ENCODE peak calls at places on chromosome 16, in six cellular contexts. A is GM12878, J is GM12891, P is K562, N is HepG2, L is H1. F is an unnamed sample.

GRCh38 chr16:69179255-69180010 is 7.5 kb upstream of the SNTB2 start:
- DNase-seq in A (no peak), J (no peak), P (no peak), N (peak), L (no peak), F (no peak)

GRCh38 chr16:29674188-29674587 is 4.8 kb upstream of the QPRT start:
- DNase-seq in A (no peak), J (no peak), P (no peak), N (no peak), L (no peak), F (no peak)

GRCh38 chr16:4142268-4142667 is 26.0 kb upstream of the ADCY9 start:
- DNase-seq in A (peak), J (peak), P (no peak), N (no peak), L (no peak), F (peak)

GRCh38 chr16:49596699-49597291 is 223.2 kb downstream of the C16orf78 start:
- DNase-seq in A (no peak), J (no peak), P (no peak), N (no peak), L (no peak), F (no peak)

GRCh38 chr16:29231231-29231630 is 175.3 kb downstream of the NPIPB11 start:
- DNase-seq in A (no peak), J (no peak), P (no peak), N (no peak), L (no peak), F (no peak)

GRCh38 chr16:80700558-80700957 is 103.8 kb downstream of the CDYL2 start:
- DNase-seq in A (no peak), J (no peak), P (no peak), N (no peak), L (no peak), F (no peak)

GRCh38 chr16:3949287-3949686 is 68.8 kb upstream of the CREBBP start:
- DNase-seq in A (no peak), J (no peak), P (no peak), N (no peak), L (no peak), F (no peak)

GRCh38 chr16:75322706-75323105 is 71.3 kb upstream of the BCAR1 start:
- DNase-seq in A (no peak), J (no peak), P (no peak), N (no peak), L (no peak), F (no peak)

GRCh38 chr16:20866161-20866772 is 33.9 kb downstream of the DCUN1D3 start:
- DNase-seq in A (no peak), J (no peak), P (peak), N (peak), L (no peak), F (no peak)

GRCh38 chr16:77113835-77114234 is 77.2 kb upstream of the MON1B start:
- DNase-seq in A (no peak), J (no peak), P (no peak), N (no peak), L (no peak), F (no peak)

GRCh38 chr16:1918312-1918889 is at the start of gene HS3ST6:
- DNase-seq in A (no peak), J (no peak), P (peak), N (no peak), L (no peak), F (no peak)

GRCh38 chr16:11563493-11564040 is 23.2 kb downstream of the LITAF start:
- DNase-seq in A (no peak), J (no peak), P (no peak), N (peak), L (no peak), F (no peak)

GRCh38 chr16:25270577-25270976 is 12.9 kb upstream of the ZKSCAN2 start:
- DNase-seq in A (no peak), J (no peak), P (no peak), N (no peak), L (no peak), F (no peak)

GRCh38 chr16:57308041-57308440 is 23.6 kb upstream of the PLLP start:
- DNase-seq in A (no peak), J (no peak), P (no peak), N (no peak), L (no peak), F (no peak)

GRCh38 chr16:12646490-12647274 is 157.0 kb downstream of the CPPED1 start:
- DNase-seq in A (peak), J (no peak), P (no peak), N (peak), L (no peak), F (no peak)

GRCh38 chr16:28839899-28840298 is 6.2 kb downstream of the TUFM start:
- DNase-seq in A (no peak), J (no peak), P (no peak), N (no peak), L (no peak), F (no peak)

GRCh38 chr16:48317614-48318013 is 67.6 kb downstream of the SIAH1 start:
- DNase-seq in A (no peak), J (no peak), P (peak), N (no peak), L (no peak), F (no peak)

GRCh38 chr16:84712801-84713775 is 13.3 kb downstream of the USP10 start:
- DNase-seq in A (no peak), J (no peak), P (no peak), N (peak), L (no peak), F (no peak)
- TF ChIP-seq POLR2A in A (no peak), J (no peak), P (no peak), N (no peak), L (no peak), F (no peak)

GRCh38 chr16:71568541-71568940 is 8.4 kb downstream of the TAT start:
- DNase-seq in A (no peak), J (no peak), P (no peak), N (no peak), L (no peak), F (no peak)

GRCh38 chr16:71569621-71570020 is 7.3 kb downstream of the TAT start:
- DNase-seq in A (no peak), J (no peak), P (no peak), N (no peak), L (no peak), F (no peak)

GRCh38 chr16:71572497-71573116 is 4.3 kb downstream of the TAT start:
- DNase-seq in A (no peak), J (no peak), P (no peak), N (peak), L (no peak), F (no peak)

GRCh38 chr16:71567931-71568330 is 9.0 kb downstream of the TAT start:
- DNase-seq in A (no peak), J (no peak), P (no peak), N (no peak), L (no peak), F (no peak)

DNA sequence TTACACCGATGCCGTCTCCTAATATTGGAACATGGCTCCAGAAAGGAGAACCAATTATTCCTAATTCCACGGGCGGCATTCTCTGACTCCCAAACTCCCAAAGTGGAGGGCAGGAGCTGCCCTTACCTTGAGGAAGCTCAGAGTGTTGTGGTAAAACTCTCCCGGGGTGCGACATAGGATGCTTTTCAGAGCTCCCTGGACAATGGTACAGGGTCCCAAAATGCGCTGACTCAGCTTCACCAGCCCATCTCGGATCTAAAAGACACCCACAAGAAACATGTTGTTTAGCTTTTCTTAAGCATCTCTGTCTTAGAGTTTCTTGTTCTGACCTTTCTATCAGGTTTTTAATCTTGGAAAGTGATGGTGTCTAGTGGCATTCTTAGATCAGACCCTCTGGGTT is 6.7 kb downstream of the TAT start:
- DNase-seq in A (no peak), J (no peak), P (no peak), N (no peak), L (no peak), F (no peak)
- TF ChIP-seq TAF1 in A (no peak), J (no peak), P (no peak), N (no peak), L (no peak), F (no peak)

GRCh38 chr16:73057369-73058210 is 9.7 kb upstream of the ZFHX3 start:
- DNase-seq in A (no peak), J (no peak), P (peak), N (no peak), L (no peak), F (no peak)
- TF ChIP-seq POLR2A in A (no peak), J (no peak), P (no peak), N (peak), L (no peak), F (no peak)

GRCh38 chr16:14628806-14629611 is 1.1 kb downstream of the PARN start:
- DNase-seq in A (no peak), J (no peak), P (no peak), N (no peak), L (no peak), F (no peak)
- TF ChIP-seq TAF1 in A (no peak), J (no peak), P (no peak), N (no peak), L (no peak), F (no peak)

DNA sequence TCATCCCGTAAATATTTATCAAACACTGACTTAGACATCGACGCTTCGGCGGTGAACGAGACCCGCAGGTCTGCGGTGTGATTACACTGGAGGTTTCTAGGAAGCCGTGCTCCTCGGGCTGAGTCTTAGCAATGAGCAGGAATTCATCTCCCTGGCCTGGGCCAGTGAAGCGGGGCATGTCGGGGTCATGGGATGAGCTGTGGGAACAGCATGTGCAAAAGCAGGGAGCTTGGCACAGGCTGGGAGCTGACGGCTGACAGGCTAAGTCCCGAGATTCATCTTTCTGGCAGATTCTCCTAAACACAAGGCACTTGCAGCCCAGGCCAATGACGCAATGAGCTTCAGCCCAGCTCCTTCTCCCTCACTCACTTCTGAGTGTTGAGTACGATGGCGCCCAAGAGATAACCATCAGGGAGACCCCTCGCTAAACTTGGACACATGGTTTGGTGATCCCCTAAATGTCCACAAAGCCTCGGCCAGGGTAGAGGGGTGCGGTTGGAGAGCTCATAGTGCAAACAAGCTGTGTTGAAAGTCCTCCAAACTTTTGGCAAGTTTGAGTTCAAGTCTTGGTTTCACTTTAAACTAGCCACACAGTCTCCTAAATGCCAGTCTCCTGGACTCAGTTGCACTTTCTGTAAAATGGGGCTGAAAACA is 12.8 kb downstream of the CRISPLD2 start:
- DNase-seq in A (no peak), J (no peak), P (no peak), N (no peak), L (no peak), F (no peak)
- TF ChIP-seq POLR2A in A (no peak), J (no peak), P (no peak), N (no peak), L (no peak), F (no peak)

GRCh38 chr16:16019488-16019887 is 70.1 kb downstream of the ABCC1 start:
- DNase-seq in A (no peak), J (no peak), P (no peak), N (no peak), L (no peak), F (no peak)

GRCh38 chr16:16020291-16020690 is 70.9 kb downstream of the ABCC1 start:
- DNase-seq in A (no peak), J (no peak), P (no peak), N (no peak), L (no peak), F (no peak)

GRCh38 chr16:16017812-16018211 is 68.4 kb downstream of the ABCC1 start:
- DNase-seq in A (no peak), J (no peak), P (peak), N (no peak), L (no peak), F (no peak)

GRCh38 chr16:16016388-16016964 is 67.1 kb downstream of the ABCC1 start:
- DNase-seq in A (no peak), J (no peak), P (no peak), N (no peak), L (no peak), F (no peak)

DNA sequence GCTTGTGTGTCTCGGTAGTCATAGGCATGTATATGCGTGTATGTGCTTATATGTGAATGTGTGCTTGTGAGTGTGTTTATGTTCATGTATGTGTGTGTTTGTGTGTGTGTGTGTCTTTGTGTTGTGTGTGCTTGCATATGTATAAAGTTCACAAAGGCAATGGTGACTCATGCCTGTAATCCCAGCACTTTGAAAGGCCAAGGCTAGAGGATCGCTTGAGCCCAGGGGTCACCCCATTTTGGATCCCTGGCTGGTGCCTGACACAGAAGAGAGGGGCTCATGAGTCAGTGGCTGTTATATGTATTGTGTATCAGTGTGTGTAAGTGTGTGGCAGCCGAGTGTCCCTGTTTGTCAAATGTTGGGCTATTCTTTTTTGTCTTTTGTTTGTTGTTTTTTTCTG is 69.3 kb downstream of the ABCC1 start:
- DNase-seq in A (no peak), J (no peak), P (no peak), N (peak), L (no peak), F (no peak)
- TF ChIP-seq TAF1 in A (no peak), J (no peak), P (no peak), N (no peak), L (no peak), F (no peak)

GRCh38 chr16:85288869-85289660 is 176.8 kb upstream of the CIBAR2 start:
- DNase-seq in A (no peak), J (no peak), P (no peak), N (peak), L (no peak), F (no peak)
- TF ChIP-seq POLR2A in A (no peak), J (no peak), P (no peak), N (peak), L (no peak), F (no peak)

GRCh38 chr16:87464691-87465300 is 28.0 kb downstream of the ZCCHC14 start:
- DNase-seq in A (no peak), J (peak), P (peak), N (no peak), L (no peak), F (no peak)
- TF ChIP-seq TAF1 in A (no peak), J (no peak), P (no peak), N (peak), L (no peak), F (no peak)

F was measured in GM12892.